ENCODE peak calls at places on chromosomes 5 and 9, in four cellular contexts. N is ACHN, U is stromal cell of bone marrow, O is LoVo. G is an unnamed sample.

GRCh38 chr9:104091708-104092107 is 2.4 kb upstream of the SMC2 start:
- DNase-seq in O (no peak), U (no peak), N (no peak), G (peak)

GRCh38 chr9:128412120-128412790 is 8.4 kb upstream of the CERCAM start:
- DNase-seq in N (peak), U (no peak), O (peak), G (peak)

GRCh38 chr9:99867536-99867935 is 38.9 kb upstream of the STX17 start:
- DNase-seq in O (no peak), U (no peak), N (no peak), G (no peak)

GRCh38 chr9:87567047-87567446 is 69.4 kb downstream of the DAPK1 start:
- DNase-seq in O (no peak), N (no peak), U (no peak), G (no peak)

GRCh38 chr9:129351058-129351641 is 173.1 kb upstream of the IER5L start:
- DNase-seq in N (peak), U (no peak), O (no peak), G (no peak)

GRCh38 chr5:167961731-167962130 is 329.7 kb upstream of the WWC1 start:
- DNase-seq in U (no peak), N (no peak), O (no peak), G (no peak)

GRCh38 chr5:130541617-130542221 is 623.3 kb downstream of the HINT1 start:
- DNase-seq in U (peak), O (peak), N (peak), G (no peak)

GRCh38 chr5:124746252-124746915 is at the start of gene ZNF608:
- DNase-seq in O (no peak), U (no peak), N (peak), G (no peak)

GRCh38 chr5:81181576-81182316 is 51.4 kb upstream of the CKMT2 start:
- DNase-seq in U (no peak), O (no peak), N (no peak), G (no peak)

GRCh38 chr9:69130456-69131441 is 43.3 kb upstream of the TJP2 start:
- DNase-seq in N (peak), O (no peak), U (peak), G (no peak)